ENCODE peak calls at places on chromosome 5, in four cellular contexts. One of them, this sample, is unnamed.

GRCh38 chr5:134594797-134595457 is 37.7 kb downstream of the SAR1B start:
- DNase-seq in HT1080: no peak
- DNase-seq in EL: no peak
- DNase-seq in activated T-helper 9 cell treated with anti-CD3 and anti-CD28 coated beads, Interleukin-2, amount 50 U/mL, for 16 hours: no peak
- DNase-seq in this sample: no peak

GRCh38 chr5:107948377-107948776 is 277.6 kb upstream of the EFNA5 start:
- DNase-seq in activated T-helper 9 cell treated with anti-CD3 and anti-CD28 coated beads, Interleukin-2, amount 50 U/mL, for 16 hours: no peak
- DNase-seq in HT1080: no peak
- DNase-seq in EL: no peak
- DNase-seq in this sample: no peak

GRCh38 chr5:35248843-35249780 is 18.8 kb upstream of the PRLR start:
- DNase-seq in activated T-helper 9 cell treated with anti-CD3 and anti-CD28 coated beads, Interleukin-2, amount 50 U/mL, for 16 hours: no peak
- DNase-seq in HT1080: peak; percentile 25
- DNase-seq in EL: peak; percentile 17
- DNase-seq in this sample: no peak

GRCh38 chr5:111976705-111977104 is 219.7 kb upstream of the NREP start:
- DNase-seq in EL: peak; percentile 25
- DNase-seq in activated T-helper 9 cell treated with anti-CD3 and anti-CD28 coated beads, Interleukin-2, amount 50 U/mL, for 16 hours: no peak
- DNase-seq in HT1080: no peak
- DNase-seq in this sample: no peak

GRCh38 chr5:9054821-9055589 is 490.9 kb downstream of the SEMA5A start:
- DNase-seq in activated T-helper 9 cell treated with anti-CD3 and anti-CD28 coated beads, Interleukin-2, amount 50 U/mL, for 16 hours: no peak
- DNase-seq in EL: no peak
- DNase-seq in HT1080: no peak
- DNase-seq in this sample: no peak

GRCh38 chr5:108036484-108036883 is 345.4 kb downstream of the FBXL17 start:
- DNase-seq in HT1080: no peak
- DNase-seq in EL: no peak
- DNase-seq in activated T-helper 9 cell treated with anti-CD3 and anti-CD28 coated beads, Interleukin-2, amount 50 U/mL, for 16 hours: no peak
- DNase-seq in this sample: no peak

GRCh38 chr5:38723423-38723822 is 122.4 kb upstream of the OSMR start:
- DNase-seq in activated T-helper 9 cell treated with anti-CD3 and anti-CD28 coated beads, Interleukin-2, amount 50 U/mL, for 16 hours: no peak
- DNase-seq in HT1080: no peak
- DNase-seq in EL: no peak
- DNase-seq in this sample: no peak

GRCh38 chr5:149166128-149166527 is 24.8 kb downstream of the ABLIM3 start:
- DNase-seq in activated T-helper 9 cell treated with anti-CD3 and anti-CD28 coated beads, Interleukin-2, amount 50 U/mL, for 16 hours: no peak
- DNase-seq in HT1080: peak; percentile 63
- DNase-seq in EL: peak; percentile 59
- DNase-seq in this sample: no peak

GRCh38 chr5:136149891-136150290 is 17.2 kb downstream of the SMAD5 start:
- DNase-seq in EL: no peak
- DNase-seq in HT1080: no peak
- DNase-seq in activated T-helper 9 cell treated with anti-CD3 and anti-CD28 coated beads, Interleukin-2, amount 50 U/mL, for 16 hours: no peak
- DNase-seq in this sample: no peak

This sample was measured in T-helper 17 cell.